ENCODE peak calls at places on chromosomes 3 and 15, in five cellular contexts. M, S, P, Z and O are unnamed samples.

GRCh38 chr3:28989646-28990089 is 291.2 kb upstream of the RBMS3 start:
- DNase-seq in M (no peak), S (no peak), P (peak), Z (no peak), O (no peak)

GRCh38 chr3:49412632-49413337 is 562 bp downstream of the TCTA start:
- DNase-seq in M (no peak), S (no peak), P (no peak), Z (no peak), O (no peak)

GRCh38 chr15:72472907-72473669 is 1.0 kb upstream of the ARIH1 start:
- DNase-seq in M (no peak), S (no peak), P (no peak), Z (peak), O (peak)

GRCh38 chr3:49158108-49158709 is 7.9 kb downstream of the CCDC71 start:
- DNase-seq in M (no peak), S (no peak), P (peak), Z (peak), O (no peak)

GRCh38 chr3:156150434-156151066 is 30.2 kb downstream of the KCNAB1 start:
- DNase-seq in M (peak), S (peak), P (peak), Z (peak), O (peak)

GRCh38 chr15:41501191-41501917 is 7.7 kb downstream of the ITPKA start:
- DNase-seq in M (no peak), S (no peak), P (no peak), Z (peak), O (no peak)

GRCh38 chr3:12773724-12774105 is 14.7 kb upstream of the TMEM40 start:
- DNase-seq in M (no peak), S (no peak), P (no peak), Z (no peak), O (no peak)

GRCh38 chr3:141828487-141829284 is 47.8 kb upstream of the ATP1B3 start:
- DNase-seq in M (no peak), S (no peak), P (peak), Z (peak), O (no peak)

GRCh38 chr3:127831723-127832172 is 9.4 kb upstream of the MGLL start:
- DNase-seq in M (no peak), S (peak), P (peak), Z (peak), O (no peak)

GRCh38 chr3:126550488-126551051 is 8.2 kb downstream of the C3orf22 start:
- DNase-seq in M (no peak), S (no peak), P (no peak), Z (no peak), O (no peak)

GRCh38 chr15:63943829-63944680 is 102.2 kb downstream of the DAPK2 start:
- DNase-seq in M (no peak), S (no peak), P (no peak), Z (no peak), O (no peak)

GRCh38 chr3:151816091-151816604 is 2.2 kb downstream of the AADAC start:
- DNase-seq in M (peak), S (no peak), P (peak), Z (peak), O (no peak)

GRCh38 chr3:184230603-184231528 is 1.5 kb downstream of the VWA5B2 start:
- DNase-seq in M (no peak), S (no peak), P (peak), Z (no peak), O (no peak)

GRCh38 chr3:36480916-36481648 is 100.8 kb downstream of the STAC start:
- DNase-seq in M (peak), S (no peak), P (no peak), Z (peak), O (no peak)

GRCh38 chr3:113268306-113268705 is 56.9 kb downstream of the BOC start:
- DNase-seq in M (no peak), S (no peak), P (no peak), Z (no peak), O (no peak)

GRCh38 chr3:72896996-72897757 is 9.3 kb downstream of the GXYLT2 start:
- DNase-seq in M (peak), S (no peak), P (no peak), Z (peak), O (no peak)

DNA sequence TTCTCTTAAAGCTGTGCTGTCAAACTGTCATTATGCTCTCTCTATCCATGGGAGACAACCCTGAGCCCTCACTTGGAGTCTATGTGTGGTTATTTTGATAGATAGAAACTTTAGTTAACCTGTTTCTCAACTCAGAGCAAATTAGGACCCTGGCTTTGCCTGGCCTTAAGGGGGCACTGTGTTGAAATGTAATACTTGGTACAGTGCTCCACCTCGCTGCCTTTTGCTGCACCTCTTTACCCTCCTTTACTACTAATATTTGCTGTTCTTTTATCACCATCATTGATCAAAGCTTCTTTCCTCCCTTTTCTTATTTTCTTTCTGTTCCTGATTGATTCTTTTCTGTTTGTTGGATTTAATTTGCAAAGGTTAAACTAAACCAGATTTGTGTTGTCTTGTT is 34.3 kb downstream of the STT3B start:
- DNase-seq in M (no peak), S (no peak), P (peak), Z (no peak), O (no peak)
- TF ChIP-seq CTCF in M (peak), S (peak), P (peak), Z (peak), O (peak)

DNA sequence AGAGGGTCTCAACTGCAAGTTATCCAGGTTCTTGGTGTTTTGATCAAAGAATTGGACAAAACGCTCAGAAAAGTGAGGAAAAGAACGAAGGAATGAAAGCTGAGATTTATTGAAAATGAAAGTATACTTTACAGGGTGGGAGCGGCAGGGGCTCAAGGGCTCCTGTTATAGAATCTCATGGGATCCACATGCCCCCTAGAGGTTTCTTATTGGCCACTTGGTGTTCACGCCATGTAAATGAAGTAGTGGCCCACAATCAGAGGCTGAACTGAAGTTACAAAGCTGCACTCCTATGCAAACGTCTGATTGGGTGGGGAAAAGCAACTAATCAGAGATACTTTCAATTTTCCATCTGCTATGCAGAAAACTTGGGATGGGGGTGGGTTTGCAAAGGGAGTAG is 216.7 kb downstream of the PTPRG start:
- DNase-seq in M (no peak), S (no peak), P (no peak), Z (no peak), O (no peak)
- TF ChIP-seq CTCF in M (no peak), S (no peak), P (no peak), Z (no peak), O (no peak)

DNA sequence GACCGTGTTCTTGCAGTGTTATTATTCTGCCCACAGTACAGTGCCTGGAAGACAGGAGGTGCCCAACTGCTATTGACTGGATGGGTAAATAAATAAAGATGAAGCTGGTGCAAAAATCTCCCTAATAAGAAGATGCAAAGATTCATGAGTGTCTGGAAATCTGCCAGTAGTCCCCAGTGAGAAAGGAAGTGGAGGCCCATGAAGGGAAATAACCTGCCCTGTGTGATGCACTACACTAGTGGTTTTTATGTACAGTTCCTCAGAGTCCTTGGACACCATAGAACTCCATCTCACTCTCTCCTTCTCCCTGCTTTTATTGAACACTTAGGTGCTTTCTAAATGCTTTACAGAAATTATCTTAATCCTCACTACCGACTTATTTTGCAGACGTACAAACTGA is 8.3 kb upstream of the SUCLG2 start:
- DNase-seq in M (no peak), S (no peak), P (no peak), Z (no peak), O (no peak)
- TF ChIP-seq CTCF in M (no peak), S (no peak), P (no peak), Z (no peak), O (no peak)

GRCh38 chr3:100144255-100144866 is 30.1 kb upstream of the FILIP1L start:
- DNase-seq in M (no peak), S (no peak), P (no peak), Z (no peak), O (no peak)
- TF ChIP-seq CTCF in M (no peak), S (no peak), P (no peak), Z (no peak), O (no peak)

GRCh38 chr15:61116830-61117229 is 112.3 kb downstream of the RORA start:
- DNase-seq in M (no peak), S (no peak), P (no peak), Z (no peak), O (no peak)
- TF ChIP-seq CTCF in M (no peak), S (no peak), P (no peak), Z (no peak), O (no peak)

GRCh38 chr3:52800079-52800478 is 5.5 kb downstream of the ITIH3 start:
- DNase-seq in M (no peak), S (no peak), P (no peak), Z (peak), O (no peak)

GRCh38 chr3:52796411-52796810 is 1.8 kb downstream of the ITIH3 start:
- DNase-seq in M (no peak), S (no peak), P (no peak), Z (no peak), O (no peak)

GRCh38 chr3:52798376-52798977 is 3.9 kb downstream of the ITIH3 start:
- DNase-seq in M (peak), S (no peak), P (no peak), Z (no peak), O (no peak)

GRCh38 chr3:52801839-52802238 is 7.2 kb downstream of the ITIH3 start:
- DNase-seq in M (peak), S (no peak), P (no peak), Z (no peak), O (no peak)

DNA sequence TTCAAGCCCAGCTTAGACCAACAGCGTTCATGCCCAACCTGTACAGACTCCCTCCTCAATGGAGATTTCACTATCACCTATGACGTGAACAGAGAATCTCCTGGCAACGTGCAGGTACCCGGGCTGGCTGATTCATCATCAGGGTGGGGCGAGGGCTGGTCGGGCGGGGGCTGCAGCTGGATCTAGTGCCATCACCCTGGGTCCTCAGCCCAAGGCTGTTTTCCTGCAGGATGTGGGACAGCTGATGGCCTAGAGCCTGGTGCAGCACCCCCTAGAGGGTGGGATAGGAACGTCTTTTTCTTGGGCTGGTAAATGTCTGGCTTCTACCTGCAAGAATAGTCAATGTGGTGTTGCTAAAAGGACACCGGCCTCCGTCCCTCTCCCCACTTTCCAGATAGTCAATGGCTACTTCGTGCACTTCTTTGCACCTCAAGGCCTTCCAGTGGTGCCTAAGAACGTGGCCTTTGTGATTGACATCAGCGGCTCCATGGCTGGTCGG is 4.4 kb downstream of the ITIH3 start:
- DNase-seq in M (no peak), S (no peak), P (peak), Z (no peak), O (no peak)
- TF ChIP-seq CTCF in M (peak), S (no peak), P (peak), Z (peak), O (peak)

GRCh38 chr3:108552267-108553159 is 36.7 kb downstream of the CIP2A start:
- DNase-seq in M (peak), S (no peak), P (peak), Z (peak), O (peak)
- TF ChIP-seq CTCF in M (peak), S (peak), P (peak), Z (peak), O (peak)

GRCh38 chr3:67048716-67049076 is 50.6 kb downstream of the KBTBD8 start:
- DNase-seq in M (no peak), S (no peak), P (no peak), Z (no peak), O (no peak)

GRCh38 chr3:67044955-67045354 is 46.8 kb downstream of the KBTBD8 start:
- DNase-seq in M (peak), S (no peak), P (no peak), Z (no peak), O (no peak)

GRCh38 chr3:67048067-67048715 is 50.1 kb downstream of the KBTBD8 start:
- DNase-seq in M (no peak), S (no peak), P (no peak), Z (no peak), O (no peak)

GRCh38 chr3:67044295-67044694 is 46.2 kb downstream of the KBTBD8 start:
- DNase-seq in M (peak), S (no peak), P (no peak), Z (peak), O (no peak)

GRCh38 chr3:67045711-67046465 is 47.8 kb downstream of the KBTBD8 start:
- DNase-seq in M (no peak), S (no peak), P (no peak), Z (no peak), O (no peak)
- TF ChIP-seq CTCF in M (no peak), S (no peak), P (no peak), Z (no peak), O (no peak)